ENCODE peak calls at places on chromosomes 11 and 22, in seven cellular contexts. W, S, T, X, I, G and P are unnamed samples.

GRCh38 chr11:17915500-17916143 is 97.2 kb downstream of the SERGEF start:
- DNase-seq in I (no peak), T (no peak), X (no peak), W (no peak), S (no peak), G (no peak), P (no peak)

GRCh38 chr22:29824677-29825076 is 13.4 kb downstream of the ASCC2 start:
- DNase-seq in S (no peak), W (no peak), G (no peak), I (no peak), T (peak), X (no peak), P (no peak)

GRCh38 chr22:17576475-17576874 is 13.2 kb downstream of the SLC25A18 start:
- DNase-seq in G (no peak), T (no peak), X (no peak), W (no peak), S (no peak), I (no peak), P (peak)

GRCh38 chr11:73227571-73228211 is 9.6 kb downstream of the P2RY2 start:
- DNase-seq in G (peak), W (peak), T (no peak), S (peak), I (peak), X (no peak), P (peak)

GRCh38 chr22:16933924-16934282 is 74.1 kb downstream of the GAB4 start:
- DNase-seq in S (no peak), T (no peak), I (no peak), X (no peak), W (no peak), G (no peak), P (no peak)

GRCh38 chr22:42262964-42263363 is 7.5 kb downstream of the TCF20 start:
- DNase-seq in X (no peak), G (no peak), W (no peak), I (no peak), T (peak), S (no peak), P (no peak)

GRCh38 chr11:73281796-73282660 is 9.9 kb downstream of the P2RY6 start:
- DNase-seq in I (no peak), W (no peak), S (no peak), X (no peak), T (no peak), G (no peak), P (no peak)

GRCh38 chr11:123174196-123175183 is 20.6 kb downstream of the CLMP start:
- DNase-seq in X (no peak), W (no peak), G (no peak), I (peak), T (peak), S (no peak), P (no peak)

GRCh38 chr11:117378966-117379865 is 51.6 kb downstream of the CEP164 start:
- DNase-seq in X (no peak), S (no peak), G (no peak), T (no peak), I (no peak), W (no peak), P (no peak)

GRCh38 chr22:48141301-48141700 is 1378.9 kb downstream of the TBC1D22A start:
- DNase-seq in X (no peak), W (no peak), S (no peak), G (no peak), I (no peak), T (no peak), P (no peak)

GRCh38 chr11:121741954-121742361 is 289.2 kb upstream of the SORL1-AS1 start:
- DNase-seq in W (no peak), G (no peak), X (peak), T (peak), I (peak), S (peak), P (no peak)

GRCh38 chr22:50068096-50068495 is 10.0 kb upstream of the TTLL8 start:
- DNase-seq in I (no peak), T (no peak), G (no peak), W (no peak), S (no peak), X (no peak), P (no peak)

GRCh38 chr11:36296925-36297604 is 977 bp downstream of the PRR5L start:
- DNase-seq in T (peak), I (no peak), W (no peak), X (no peak), S (no peak), G (no peak), P (no peak)

GRCh38 chr11:70527046-70527395 is 128.7 kb downstream of the CTTN start:
- DNase-seq in T (no peak), I (no peak), X (no peak), G (no peak), W (no peak), S (no peak), P (peak)

GRCh38 chr22:31347251-31348008 is 1.3 kb upstream of the PATZ1 start:
- DNase-seq in W (peak), G (peak), S (peak), X (no peak), T (peak), I (peak), P (no peak)

GRCh38 chr11:3093281-3094191 is 36.3 kb upstream of the CARS1 start:
- DNase-seq in X (no peak), T (no peak), I (peak), G (no peak), S (no peak), W (no peak), P (peak)

GRCh38 chr11:22454461-22454860 is 116.3 kb downstream of the SLC17A6 start:
- DNase-seq in X (no peak), I (no peak), T (no peak), S (no peak), G (no peak), W (no peak), P (no peak)

GRCh38 chr11:134254433-134254832 is 1.1 kb downstream of the ACAD8 start:
- DNase-seq in G (no peak), X (no peak), T (no peak), W (no peak), I (no peak), S (no peak), P (no peak)

GRCh38 chr22:23259916-23260644 is 79.8 kb downstream of the BCR start:
- DNase-seq in S (no peak), I (no peak), X (no peak), G (no peak), W (no peak), T (no peak), P (no peak)

GRCh38 chr22:27752771-27753170 is 48.8 kb downstream of the MN1 start:
- DNase-seq in W (no peak), T (no peak), S (no peak), G (no peak), X (peak), I (peak), P (peak)

GRCh38 chr22:46547179-46547882 is 9.9 kb upstream of the CELSR1 start:
- DNase-seq in S (peak), W (no peak), T (peak), X (no peak), I (peak), G (peak), P (peak)

GRCh38 chr22:29306830-29307657 is 594 bp downstream of the GAS2L1 start:
- DNase-seq in S (peak), I (peak), X (no peak), W (no peak), T (peak), G (peak), P (no peak)

GRCh38 chr11:10450451-10451398 is 4.3 kb upstream of the AMPD3 start:
- DNase-seq in S (peak), X (no peak), G (peak), I (peak), T (peak), W (peak), P (no peak)

DNA sequence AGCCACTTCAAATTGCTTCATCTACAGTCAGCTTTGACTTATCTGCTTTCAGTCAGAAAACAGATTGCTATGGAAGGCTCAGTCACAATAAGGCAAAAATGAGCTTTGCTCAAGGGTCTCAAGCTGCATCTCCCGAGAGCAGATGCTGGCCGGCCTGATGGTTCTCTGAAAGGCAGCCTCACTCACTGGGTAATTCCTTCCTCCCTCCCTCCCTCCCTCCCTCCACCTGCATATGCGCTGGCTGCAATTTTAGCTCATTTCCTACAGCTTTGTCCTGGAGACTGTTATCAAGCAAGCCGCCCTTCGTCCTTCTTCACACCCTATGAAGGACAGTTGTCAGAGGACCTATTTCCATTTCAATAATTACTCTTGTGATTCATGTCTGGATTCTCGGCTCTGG is 1.6 kb upstream of the IZUMO1R start:
- DNase-seq in S (no peak), I (no peak), W (no peak), T (no peak), X (no peak), G (no peak), P (no peak)
- H3K4me3 ChIP-seq in S (no peak), I (no peak), W (no peak), T (no peak), X (no peak), G (no peak), P (no peak)

GRCh38 chr22:37267661-37268413 is 14.5 kb upstream of the CYTH4 start:
- DNase-seq in S (no peak), W (no peak), I (no peak), T (no peak), G (peak), X (no peak), P (no peak)
- H3K27ac ChIP-seq in S (no peak), W (no peak), I (no peak), T (peak), G (peak), X (peak), P (no peak)

DNA sequence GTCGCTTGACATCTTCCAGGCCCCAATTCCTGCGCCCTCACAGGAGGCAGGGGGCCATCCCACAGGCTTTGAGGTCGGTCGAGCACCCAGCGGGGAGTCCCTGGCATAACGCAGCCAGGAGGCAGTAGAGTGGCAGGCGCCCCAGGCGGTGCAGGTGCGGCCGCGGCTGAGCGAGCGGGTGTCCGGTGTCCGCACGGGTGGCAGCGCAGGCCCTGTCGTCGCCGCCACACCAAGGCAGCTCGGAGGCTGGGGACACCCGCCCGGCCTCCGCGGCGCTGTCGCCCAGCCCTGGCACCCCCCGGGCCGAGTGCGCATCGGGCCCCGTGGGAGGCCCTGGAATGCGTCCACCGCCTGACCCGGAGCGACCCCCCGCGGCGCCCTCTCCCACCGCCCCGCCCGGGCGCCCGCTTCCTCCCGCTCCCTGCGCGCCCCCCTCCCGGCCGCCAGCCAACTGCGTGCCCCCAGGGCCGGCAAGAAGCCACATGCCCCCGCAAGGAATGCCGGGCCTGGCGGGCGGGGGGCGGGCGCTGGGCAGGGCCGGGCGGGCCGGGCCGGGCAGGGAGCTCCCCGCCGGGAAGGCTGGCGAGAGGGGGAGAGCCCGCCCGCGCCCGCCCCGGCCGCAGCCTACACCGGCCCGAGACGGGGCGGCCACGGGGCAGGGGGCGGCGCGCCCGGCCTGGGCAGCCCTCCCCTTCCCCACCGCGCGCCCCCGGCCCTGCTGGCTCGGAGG is 33.9 kb downstream of the PRDM11 start:
- DNase-seq in W (peak), G (peak), I (peak), S (peak), T (peak), X (no peak), P (no peak)
- TF ChIP-seq CTCF in W (no peak), G (peak), I (peak), S (peak), T (peak), X (no peak), P (peak)

DNA sequence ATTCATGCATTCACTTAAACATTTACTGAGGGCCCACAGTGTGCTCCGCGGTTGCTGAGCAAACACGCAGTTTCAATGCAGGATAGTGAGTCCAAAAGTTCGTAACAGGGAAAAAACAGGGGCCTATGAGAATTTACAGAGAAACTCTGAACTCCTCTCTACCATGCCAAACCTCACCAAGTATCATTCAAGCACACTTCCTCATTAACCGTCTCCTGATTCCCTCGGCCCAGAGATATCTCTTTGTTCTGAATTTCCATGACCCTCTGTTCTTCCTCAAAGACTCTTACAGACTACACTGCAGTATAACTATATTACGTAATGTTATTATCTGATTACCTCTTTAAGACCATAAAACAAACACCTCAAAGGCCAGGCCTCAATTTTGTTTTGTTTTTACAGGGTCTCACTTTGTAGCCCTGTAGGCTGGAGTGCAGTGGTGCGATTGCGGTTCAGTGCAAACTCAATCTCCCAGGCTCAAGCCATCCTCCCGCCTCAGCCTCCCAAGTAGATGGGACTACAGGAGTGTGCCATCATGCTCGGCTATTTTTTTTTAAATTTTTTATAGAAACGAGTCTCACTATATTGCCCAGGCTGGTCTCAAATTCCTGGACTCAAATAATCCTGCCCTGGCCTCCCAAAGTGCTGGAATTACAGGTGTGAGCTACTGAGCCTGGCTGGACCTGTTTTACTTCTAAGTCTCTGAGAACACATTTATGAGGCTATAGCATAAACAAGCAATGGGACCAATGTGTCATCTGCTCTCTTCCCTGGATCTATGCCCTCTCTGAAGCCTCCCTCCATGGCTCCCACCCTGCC is 3.6 kb downstream of the HPS4 start:
- DNase-seq in S (peak), W (no peak), I (no peak), G (no peak), T (no peak), X (no peak), P (no peak)
- H3K4me3 ChIP-seq in S (peak), W (no peak), I (no peak), G (peak), T (peak), X (peak), P (peak)

GRCh38 chr11:12246989-12247388 is 130.4 kb upstream of the PARVA start:
- DNase-seq in X (no peak), T (no peak), I (no peak), W (no peak), S (no peak), G (no peak), P (no peak)
- H3K27ac ChIP-seq in X (peak), T (no peak), I (no peak), W (no peak), S (peak), G (no peak), P (peak)

GRCh38 chr11:1048375-1049070 is 12.0 kb upstream of the MUC6 start:
- DNase-seq in W (no peak), X (no peak), G (peak), T (no peak), I (no peak), S (no peak), P (no peak)
- TF ChIP-seq CTCF in W (no peak), X (no peak), G (no peak), T (no peak), I (no peak), S (no peak), P (no peak)

GRCh38 chr11:115444542-115444941 is 59.7 kb downstream of the CADM1 start:
- DNase-seq in G (no peak), I (no peak), W (no peak), T (no peak), S (no peak), X (no peak), P (no peak)
- H3K4me3 ChIP-seq in G (no peak), I (no peak), W (no peak), T (no peak), S (no peak), X (no peak), P (no peak)

GRCh38 chr11:63490551-63491239 is at the start of gene PLAAT5:
- DNase-seq in G (peak), S (no peak), W (no peak), T (peak), I (peak), X (no peak), P (no peak)

GRCh38 chr11:63488789-63489188 is 2.2 kb downstream of the PLAAT5 start:
- DNase-seq in S (no peak), X (no peak), T (no peak), G (no peak), W (no peak), I (no peak), P (no peak)

GRCh38 chr11:63491614-63492372 is 826 bp upstream of the PLAAT5 start:
- DNase-seq in T (peak), I (no peak), X (no peak), S (no peak), W (no peak), G (no peak), P (no peak)

GRCh38 chr11:63491240-63491587 is 247 bp upstream of the PLAAT5 start:
- DNase-seq in W (no peak), X (no peak), I (no peak), T (no peak), G (no peak), S (no peak), P (no peak)

GRCh38 chr11:63489879-63490278 is 1.1 kb downstream of the PLAAT5 start:
- DNase-seq in X (no peak), T (peak), W (no peak), I (no peak), S (no peak), G (no peak), P (no peak)
- H3K27ac ChIP-seq in X (no peak), T (no peak), W (no peak), I (peak), S (no peak), G (no peak), P (no peak)